ENCODE peak calls at places on chromosomes 13 and 19, in five cellular contexts. N, C, L, X and S are unnamed samples.
A peak's percentile ranks its signal among the peaks of the same experiment; 100 is the strongest.

GRCh38 chr19:35561436-35561835 is 2.0 kb downstream of the ATP4A start:
- DNase-seq in L (no peak), X (no peak), N (no peak), C (no peak), S (no peak)

GRCh38 chr13:97946951-97947588 is 6.4 kb upstream of the IPO5 start:
- DNase-seq in L (peak; percentile 93), C (peak; percentile 89), X (no peak), N (peak; percentile 68), S (no peak)

GRCh38 chr19:42166336-42166735 is 34.1 kb upstream of the POU2F2 start:
- DNase-seq in N (no peak), X (no peak), L (no peak), C (no peak), S (no peak)

GRCh38 chr13:105519766-105520165 is 1015.7 kb downstream of the EFNB2 start:
- DNase-seq in L (no peak), N (no peak), C (no peak), X (no peak), S (no peak)

GRCh38 chr19:1538978-1539377 is 15.1 kb downstream of the PLK5 start:
- DNase-seq in C (no peak), N (no peak), L (peak; percentile 22), X (no peak), S (no peak)

GRCh38 chr13:71867101-71867814 is at the start of gene DACH1:
- DNase-seq in C (peak; percentile 83), X (no peak), L (peak; percentile 50), N (peak; percentile 87), S (no peak)

GRCh38 chr19:51676566-51677083 is 16.5 kb upstream of the SPACA6 start:
- DNase-seq in L (no peak), X (no peak), N (no peak), C (no peak), S (no peak)

GRCh38 chr13:81381560-81381959 is 1040.6 kb upstream of the SPRY2 start:
- DNase-seq in L (no peak), C (no peak), N (no peak), X (no peak), S (no peak)

GRCh38 chr19:16649734-16650133 is 10.2 kb downstream of the SMIM7 start:
- DNase-seq in L (no peak), C (no peak), N (no peak), X (peak; percentile 2), S (no peak)

GRCh38 chr13:89902223-89902622 is 1445.3 kb upstream of the MIR17HG start:
- DNase-seq in C (no peak), L (no peak), X (no peak), N (no peak), S (no peak)

GRCh38 chr19:8478605-8479004 is 23.8 kb downstream of the PRAM1 start:
- DNase-seq in C (no peak), L (no peak), X (no peak), N (no peak), S (no peak)

GRCh38 chr19:32977269-32977668 is 5.2 kb downstream of the FAAP24 start:
- DNase-seq in C (peak; percentile 47), L (no peak), X (no peak), N (no peak), S (no peak)

GRCh38 chr19:18345296-18345695 is 4.9 kb downstream of the PGPEP1 start:
- DNase-seq in L (no peak), X (no peak), C (no peak), N (no peak), S (no peak)

GRCh38 chr13:26449063-26449848 is 108.2 kb upstream of the WASF3 start:
- DNase-seq in L (peak; percentile 41), N (no peak), X (no peak), C (no peak), S (no peak)

GRCh38 chr19:37817180-37817911 is 38.0 kb upstream of the ZNF573 start:
- DNase-seq in C (peak; percentile 58), X (peak; percentile 65), L (peak; percentile 24), N (peak; percentile 45), S (peak; percentile 44)

GRCh38 chr13:85298387-85298924 is 500.8 kb downstream of the SLITRK6 start:
- DNase-seq in L (no peak), C (no peak), X (no peak), N (no peak), S (no peak)

GRCh38 chr13:112140366-112140765 is 73.4 kb downstream of the SOX1 start:
- DNase-seq in C (no peak), L (no peak), N (no peak), X (no peak), S (no peak)

GRCh38 chr19:45320997-45321775 is 1.5 kb downstream of the CKM start:
- DNase-seq in N (no peak), C (no peak), X (no peak), L (no peak), S (no peak)

GRCh38 chr19:4199699-4200293 is 17.3 kb downstream of the ANKRD24 start:
- DNase-seq in X (no peak), L (no peak), N (no peak), C (no peak), S (peak; percentile 57)

GRCh38 chr13:51585234-51585672 is 991 bp downstream of the WDFY2 start:
- DNase-seq in N (peak; percentile 38), L (peak; percentile 39), X (peak; percentile 35), C (peak; percentile 40), S (no peak)

GRCh38 chr19:48718711-48719231 is 754 bp downstream of the MAMSTR start:
- DNase-seq in L (no peak), X (no peak), N (no peak), C (no peak), S (no peak)

GRCh38 chr19:1871630-1872029 is 8.3 kb upstream of the KLF16 start:
- DNase-seq in L (no peak), C (no peak), N (no peak), X (no peak), S (no peak)

GRCh38 chr13:99971576-99972189 is at the start of gene ZIC5:
- DNase-seq in C (no peak), X (no peak), L (no peak), N (no peak), S (peak; percentile 42)

GRCh38 chr19:46721269-46722003 is 4.5 kb upstream of the PRKD2 start:
- DNase-seq in N (no peak), C (no peak), L (no peak), X (no peak), S (no peak)

GRCh38 chr19:8666814-8667405 is 31.7 kb downstream of the ACTL9 start:
- DNase-seq in N (no peak), X (no peak), C (no peak), L (no peak), S (no peak)

GRCh38 chr19:677601-678380 is 1.6 kb downstream of the FSTL3 start:
- DNase-seq in N (no peak), X (no peak), C (peak; percentile 44), L (peak; percentile 32), S (no peak)

GRCh38 chr13:29170451-29171082 is 350.4 kb downstream of the MTUS2 start:
- DNase-seq in X (no peak), L (no peak), N (no peak), C (peak; percentile 21), S (no peak)

GRCh38 chr13:42553098-42554046 is 20.6 kb upstream of the TNFSF11 start:
- DNase-seq in X (no peak), C (peak; percentile 94), N (peak; percentile 77), L (peak; percentile 30), S (no peak)